ENCODE peak calls at places on chromosomes 11 and 22, in four cellular contexts. One of them, this sample, is unnamed.
A peak's percentile ranks its signal among the peaks of the same experiment; 100 is the strongest.

GRCh38 chr11:36155770-36156485 is 133.3 kb downstream of the COMMD9 start:
- DNase-seq in SK-N-SH: no peak
- DNase-seq in left ventricle myocardium inferior: no peak
- DNase-seq in kidney epithelial cell: no peak
- DNase-seq in this sample: no peak

GRCh38 chr11:75921808-75922207 is 106.8 kb downstream of the UVRAG start:
- DNase-seq in SK-N-SH: no peak
- DNase-seq in left ventricle myocardium inferior: no peak
- DNase-seq in kidney epithelial cell: no peak
- DNase-seq in this sample: no peak

GRCh38 chr22:27278986-27279385 is 522.6 kb downstream of the MN1 start:
- DNase-seq in SK-N-SH: no peak
- DNase-seq in left ventricle myocardium inferior: no peak
- DNase-seq in kidney epithelial cell: no peak
- DNase-seq in this sample: no peak

GRCh38 chr11:2775083-2775625 is 75.4 kb upstream of the KCNQ1OT1 start:
- DNase-seq in SK-N-SH: no peak
- DNase-seq in left ventricle myocardium inferior: no peak
- DNase-seq in kidney epithelial cell: no peak
- DNase-seq in this sample: no peak

GRCh38 chr11:12454782-12455181 is 77.4 kb downstream of the PARVA start:
- DNase-seq in SK-N-SH: no peak
- DNase-seq in left ventricle myocardium inferior: no peak
- DNase-seq in kidney epithelial cell: no peak
- DNase-seq in this sample: no peak

GRCh38 chr11:15223318-15223717 is 108.6 kb downstream of the INSC start:
- DNase-seq in SK-N-SH: no peak
- DNase-seq in left ventricle myocardium inferior: no peak
- DNase-seq in kidney epithelial cell: peak; percentile 53
- DNase-seq in this sample: peak; percentile 18

GRCh38 chr11:127345819-127346459 is 345.4 kb upstream of the KIRREL3 start:
- DNase-seq in SK-N-SH: peak; percentile 66
- DNase-seq in left ventricle myocardium inferior: peak; percentile 18
- DNase-seq in kidney epithelial cell: no peak
- DNase-seq in this sample: peak; percentile 2

GRCh38 chr11:92870241-92870826 is 99.1 kb upstream of the MTNR1B start:
- DNase-seq in SK-N-SH: no peak
- DNase-seq in left ventricle myocardium inferior: no peak
- DNase-seq in kidney epithelial cell: no peak
- DNase-seq in this sample: no peak

GRCh38 chr11:17208257-17208999 is 642 bp upstream of the PIK3C2A start:
- DNase-seq in SK-N-SH: peak; percentile 73
- DNase-seq in left ventricle myocardium inferior: no peak
- DNase-seq in kidney epithelial cell: peak; percentile 65
- DNase-seq in this sample: peak; percentile 43

GRCh38 chr22:32475428-32476010 is 908 bp downstream of the FBXO7 start:
- DNase-seq in SK-N-SH: peak; percentile 23
- DNase-seq in left ventricle myocardium inferior: peak; percentile 26
- DNase-seq in kidney epithelial cell: no peak
- DNase-seq in this sample: no peak

GRCh38 chr11:115941481-115941993 is 437.3 kb upstream of the CADM1 start:
- DNase-seq in SK-N-SH: no peak
- DNase-seq in left ventricle myocardium inferior: peak; percentile 56
- DNase-seq in kidney epithelial cell: peak; percentile 99
- DNase-seq in this sample: peak; percentile 97

GRCh38 chr11:37306563-37306962 is 708.5 kb upstream of the RAG2 start:
- DNase-seq in SK-N-SH: no peak
- DNase-seq in left ventricle myocardium inferior: no peak
- DNase-seq in kidney epithelial cell: no peak
- DNase-seq in this sample: no peak

GRCh38 chr11:33772300-33772699 is 2.0 kb downstream of the FBXO3 start:
- DNase-seq in SK-N-SH: no peak
- DNase-seq in left ventricle myocardium inferior: no peak
- DNase-seq in kidney epithelial cell: no peak
- DNase-seq in this sample: no peak

GRCh38 chr11:120759046-120759445 is 247.5 kb downstream of the GRIK4 start:
- DNase-seq in SK-N-SH: no peak
- DNase-seq in left ventricle myocardium inferior: no peak
- DNase-seq in kidney epithelial cell: no peak
- DNase-seq in this sample: no peak

GRCh38 chr11:122095950-122096942 is 19.8 kb downstream of the BLID start:
- DNase-seq in SK-N-SH: no peak
- DNase-seq in left ventricle myocardium inferior: no peak
- DNase-seq in kidney epithelial cell: no peak
- DNase-seq in this sample: peak; percentile 48

GRCh38 chr11:122100222-122101080 is 15.6 kb downstream of the BLID start:
- DNase-seq in SK-N-SH: peak; percentile 36
- DNase-seq in left ventricle myocardium inferior: peak; percentile 63
- DNase-seq in kidney epithelial cell: no peak
- DNase-seq in this sample: peak; percentile 53

GRCh38 chr11:122099345-122100045 is 16.5 kb downstream of the BLID start:
- DNase-seq in SK-N-SH: no peak
- DNase-seq in left ventricle myocardium inferior: no peak
- DNase-seq in kidney epithelial cell: no peak
- DNase-seq in this sample: peak; percentile 55

GRCh38 chr11:122098223-122098980 is 17.6 kb downstream of the BLID start:
- DNase-seq in SK-N-SH: no peak
- DNase-seq in left ventricle myocardium inferior: no peak
- DNase-seq in kidney epithelial cell: no peak
- DNase-seq in this sample: no peak

DNA sequence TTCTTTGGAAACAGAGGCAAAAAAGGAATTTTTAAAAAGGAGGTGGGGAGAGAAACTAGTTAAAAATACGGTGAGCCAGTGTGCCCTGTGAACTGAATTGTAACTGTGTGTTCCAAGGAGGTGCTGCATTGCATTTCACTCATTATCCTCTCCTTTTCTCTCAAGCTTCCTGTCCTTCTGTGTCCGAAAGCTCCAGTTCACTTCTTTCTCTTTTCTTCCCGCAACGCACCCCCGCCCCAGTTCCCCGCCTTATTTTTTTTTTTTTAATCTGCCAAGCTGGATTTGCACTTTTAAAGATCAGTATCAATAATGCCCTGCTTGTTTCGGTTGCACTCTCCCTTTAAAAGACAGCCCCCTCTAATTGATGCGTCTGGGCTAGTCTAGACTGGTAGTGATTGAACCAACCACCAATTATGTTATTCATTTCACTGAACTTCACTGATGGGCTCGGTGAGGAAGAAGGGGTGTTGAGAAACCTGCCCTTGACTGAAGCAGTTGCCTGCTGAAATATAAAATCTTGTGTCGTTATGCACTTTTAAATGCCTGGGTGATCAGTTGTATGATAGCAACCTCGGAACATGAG is 18.5 kb downstream of the BLID start:
- DNase-seq in SK-N-SH: peak; percentile 32
- DNase-seq in left ventricle myocardium inferior: no peak
- DNase-seq in kidney epithelial cell: no peak
- DNase-seq in this sample: no peak
- H3K4me3 ChIP-seq in SK-N-SH: peak overlapping the region; percentile 80
- H3K4me3 ChIP-seq in left ventricle myocardium inferior: peak overlapping the region; percentile 72
- H3K4me3 ChIP-seq in kidney epithelial cell: peak overlapping the region; percentile 26
- H3K4me3 ChIP-seq in this sample: peak overlapping the region; percentile 79

GRCh38 chr11:134118016-134118415 is 49.1 kb downstream of the JAM3 start:
- DNase-seq in SK-N-SH: no peak
- DNase-seq in left ventricle myocardium inferior: no peak
- DNase-seq in kidney epithelial cell: no peak
- DNase-seq in this sample: no peak

GRCh38 chr11:134116210-134116609 is 47.3 kb downstream of the JAM3 start:
- DNase-seq in SK-N-SH: no peak
- DNase-seq in left ventricle myocardium inferior: no peak
- DNase-seq in kidney epithelial cell: no peak
- DNase-seq in this sample: no peak

GRCh38 chr11:134120921-134121526 is 52.2 kb downstream of the JAM3 start:
- DNase-seq in SK-N-SH: peak; percentile 61
- DNase-seq in left ventricle myocardium inferior: peak; percentile 30
- DNase-seq in kidney epithelial cell: no peak
- DNase-seq in this sample: no peak

GRCh38 chr11:134119094-134119493 is 50.2 kb downstream of the JAM3 start:
- DNase-seq in SK-N-SH: no peak
- DNase-seq in left ventricle myocardium inferior: no peak
- DNase-seq in kidney epithelial cell: no peak
- DNase-seq in this sample: peak; percentile 64

GRCh38 chr11:134120143-134120850 is 51.4 kb downstream of the JAM3 start:
- DNase-seq in SK-N-SH: no peak
- DNase-seq in left ventricle myocardium inferior: peak; percentile 53
- DNase-seq in kidney epithelial cell: no peak
- DNase-seq in this sample: peak; percentile 91
- H3K4me3 ChIP-seq in SK-N-SH: peak overlapping the region; percentile 53
- H3K4me3 ChIP-seq in left ventricle myocardium inferior: peak overlapping the region; percentile 53
- H3K4me3 ChIP-seq in kidney epithelial cell: no peak overlapping the region
- H3K4me3 ChIP-seq in this sample: peak overlapping the region; percentile 8

GRCh38 chr11:66720899-66721470 is 8.0 kb downstream of the SPTBN2 start:
- DNase-seq in SK-N-SH: no peak
- DNase-seq in left ventricle myocardium inferior: no peak
- DNase-seq in kidney epithelial cell: no peak
- DNase-seq in this sample: no peak
- H3K4me3 ChIP-seq in SK-N-SH: no peak overlapping the region
- H3K4me3 ChIP-seq in left ventricle myocardium inferior: no peak overlapping the region
- H3K4me3 ChIP-seq in kidney epithelial cell: no peak overlapping the region
- H3K4me3 ChIP-seq in this sample: no peak overlapping the region

DNA sequence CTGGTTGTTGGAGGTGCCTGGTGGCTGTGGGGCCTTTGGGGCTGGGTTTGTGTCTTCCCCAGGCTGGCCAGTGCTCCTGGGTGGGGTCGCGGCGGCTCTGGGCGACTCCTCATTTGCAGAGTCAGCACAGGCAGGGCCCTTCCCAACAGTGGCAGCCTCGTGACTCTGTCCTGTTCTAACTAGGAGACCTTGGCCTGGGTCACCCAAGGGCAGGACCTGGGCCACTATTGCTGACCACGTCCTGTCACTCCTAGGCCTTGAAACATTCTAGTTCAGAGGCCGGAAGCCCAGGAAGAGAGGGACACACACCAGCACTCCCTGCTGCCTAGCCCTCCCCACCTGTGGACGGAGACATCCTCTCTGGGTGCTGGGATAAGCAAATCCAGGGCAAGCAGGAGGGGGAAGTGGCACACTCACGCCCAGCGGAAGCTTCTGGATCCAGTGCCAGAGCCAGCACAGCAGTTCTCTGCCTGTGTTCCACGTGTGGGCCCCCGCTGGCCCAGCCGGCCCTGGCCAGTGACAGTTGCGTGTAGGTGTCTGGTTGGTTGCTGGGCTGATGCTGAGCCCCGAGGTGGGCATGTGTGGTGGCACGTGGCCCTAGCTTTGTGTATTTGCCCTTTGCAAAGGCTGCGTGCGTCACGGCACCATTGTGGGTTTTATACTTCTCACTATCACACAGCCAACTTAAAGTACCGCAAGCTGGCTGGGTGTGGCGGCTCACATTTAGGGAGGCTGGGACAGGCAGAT is 4.3 kb upstream of the CHID1 start:
- DNase-seq in SK-N-SH: no peak
- DNase-seq in left ventricle myocardium inferior: peak; percentile 63
- DNase-seq in kidney epithelial cell: no peak
- DNase-seq in this sample: no peak
- H3K4me3 ChIP-seq in SK-N-SH: no peak overlapping the region
- H3K4me3 ChIP-seq in left ventricle myocardium inferior: no peak overlapping the region
- H3K4me3 ChIP-seq in kidney epithelial cell: no peak overlapping the region
- H3K4me3 ChIP-seq in this sample: no peak overlapping the region

GRCh38 chr11:122979103-122979814 is 2.4 kb downstream of the BSX start:
- DNase-seq in SK-N-SH: no peak
- DNase-seq in left ventricle myocardium inferior: no peak
- DNase-seq in kidney epithelial cell: no peak
- DNase-seq in this sample: no peak

GRCh38 chr11:122981388-122982264 is at the start of gene BSX:
- DNase-seq in SK-N-SH: no peak
- DNase-seq in left ventricle myocardium inferior: peak; percentile 58
- DNase-seq in kidney epithelial cell: no peak
- DNase-seq in this sample: peak; percentile 3

GRCh38 chr11:122983438-122984185 is 2.0 kb upstream of the BSX start:
- DNase-seq in SK-N-SH: peak; percentile 89
- DNase-seq in left ventricle myocardium inferior: no peak
- DNase-seq in kidney epithelial cell: no peak
- DNase-seq in this sample: no peak

GRCh38 chr11:122979815-122980656 is 1.6 kb downstream of the BSX start:
- DNase-seq in SK-N-SH: no peak
- DNase-seq in left ventricle myocardium inferior: no peak
- DNase-seq in kidney epithelial cell: no peak
- DNase-seq in this sample: no peak

GRCh38 chr11:122984186-122985011 is 2.8 kb upstream of the BSX start:
- DNase-seq in SK-N-SH: peak; percentile 85
- DNase-seq in left ventricle myocardium inferior: no peak
- DNase-seq in kidney epithelial cell: no peak
- DNase-seq in this sample: no peak
- H3K4me3 ChIP-seq in SK-N-SH: peak overlapping the region; percentile 85
- H3K4me3 ChIP-seq in left ventricle myocardium inferior: peak overlapping the region; percentile 72
- H3K4me3 ChIP-seq in kidney epithelial cell: peak overlapping the region; percentile 50
- H3K4me3 ChIP-seq in this sample: peak overlapping the region; percentile 59

DNA sequence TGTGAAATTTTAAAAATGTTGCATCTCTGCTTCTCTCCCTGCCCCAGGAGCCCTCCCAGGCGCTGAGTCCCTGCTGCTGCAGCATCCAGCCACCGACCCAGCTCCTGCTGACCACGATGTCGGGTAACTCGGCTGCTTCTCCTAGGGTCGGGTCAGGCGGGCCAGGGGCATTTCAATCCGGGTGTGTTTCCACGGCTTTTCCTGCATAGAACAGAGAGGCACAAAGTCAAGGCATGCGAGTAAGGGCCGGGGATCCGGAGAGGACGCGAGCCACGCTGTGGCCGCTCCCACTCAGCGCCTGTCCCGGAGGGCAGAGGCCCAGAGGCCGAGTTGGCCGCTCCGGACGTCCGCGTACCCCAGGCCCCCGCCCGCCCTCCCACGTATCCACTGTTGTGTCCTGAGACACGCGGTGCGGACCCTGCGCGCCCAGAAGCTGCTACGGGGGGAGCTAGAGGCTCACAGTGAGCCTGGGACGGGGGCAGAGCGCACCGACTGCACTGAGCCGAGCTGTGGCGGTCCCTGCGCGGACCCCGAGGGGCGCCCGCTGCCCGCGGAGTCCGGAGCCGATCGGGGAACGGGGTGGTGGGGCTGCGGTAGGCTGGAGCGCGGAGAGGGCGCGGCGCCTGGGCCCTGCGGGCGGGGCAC is at the start of gene POU2AF3:
- DNase-seq in SK-N-SH: no peak
- DNase-seq in left ventricle myocardium inferior: no peak
- DNase-seq in kidney epithelial cell: no peak
- DNase-seq in this sample: no peak
- H3K4me3 ChIP-seq in SK-N-SH: peak within 1 kb of the TSS; percentile 60
- H3K4me3 ChIP-seq in left ventricle myocardium inferior: peak within 1 kb of the TSS; percentile 76
- H3K4me3 ChIP-seq in kidney epithelial cell: peak within 1 kb of the TSS; percentile 57
- H3K4me3 ChIP-seq in this sample: peak within 1 kb of the TSS; percentile 53

GRCh38 chr22:39041908-39042307 is 1.2 kb downstream of the APOBEC3F start:
- DNase-seq in SK-N-SH: no peak
- DNase-seq in left ventricle myocardium inferior: no peak
- DNase-seq in kidney epithelial cell: no peak
- DNase-seq in this sample: no peak
- H3K4me3 ChIP-seq in SK-N-SH: no peak overlapping the region
- H3K4me3 ChIP-seq in left ventricle myocardium inferior: peak overlapping the region; percentile 77
- H3K4me3 ChIP-seq in kidney epithelial cell: no peak overlapping the region
- H3K4me3 ChIP-seq in this sample: no peak overlapping the region

This sample was measured in astrocyte of the cerebellum.